ENCODE peak calls at places on chromosomes 5 and 9, in eight cellular contexts. T is heart right ventricle, U is breast epithelium, V is Peyer's patch, F is left ventricle myocardium inferior, L is suprapubic skin, H is sigmoid colon, W is IMR-90. Y is an unnamed sample.
A peak's percentile ranks its signal among the peaks of the same experiment; 100 is the strongest.

GRCh38 chr9:114930063-114930812 is at the start of gene TNFSF8:
- DNase-seq in H (no peak), F (no peak), T (no peak), W (no peak), L (no peak), U (no peak), V (peak; percentile 79), Y (no peak)

GRCh38 chr9:116687762-116688160 is 656 bp downstream of the TRIM32 start:
- DNase-seq in T (no peak), U (no peak), V (no peak), H (no peak), W (no peak), L (no peak), F (no peak), Y (no peak)

GRCh38 chr5:179805529-179806249 is 977 bp downstream of the MGAT4B start:
- DNase-seq in H (peak; percentile 77), L (peak; percentile 68), W (no peak), F (no peak), T (peak; percentile 62), U (no peak), V (no peak), Y (no peak)

GRCh38 chr9:132042324-132042723 is 37.3 kb downstream of the MED27 start:
- DNase-seq in W (peak; percentile 99), L (no peak), F (no peak), T (no peak), U (no peak), H (no peak), V (no peak), Y (no peak)

GRCh38 chr5:81428866-81429265 is 34.9 kb upstream of the ACOT12 start:
- DNase-seq in V (no peak), F (no peak), H (no peak), U (no peak), T (no peak), L (no peak), W (no peak), Y (no peak)

GRCh38 chr5:176535655-176536131 is 1.5 kb downstream of the RNF44 start:
- DNase-seq in U (no peak), L (no peak), W (no peak), H (no peak), V (no peak), T (no peak), F (no peak), Y (no peak)

GRCh38 chr9:7003876-7004275 is 246.1 kb downstream of the KDM4C start:
- DNase-seq in T (no peak), L (no peak), F (no peak), W (no peak), V (no peak), U (no peak), H (no peak), Y (no peak)

GRCh38 chr5:146529984-146530383 is 14.0 kb upstream of the GPR151 start:
- DNase-seq in F (no peak), U (no peak), V (no peak), T (no peak), H (no peak), L (no peak), W (no peak), Y (no peak)

GRCh38 chr5:62133426-62133825 is 172.6 kb upstream of the KIF2A start:
- DNase-seq in T (no peak), F (no peak), U (no peak), H (no peak), W (no peak), L (no peak), V (no peak), Y (no peak)

GRCh38 chr5:9212605-9213004 is 333.3 kb downstream of the SEMA5A start:
- DNase-seq in T (no peak), F (no peak), L (no peak), V (no peak), U (no peak), H (no peak), W (peak; percentile 52), Y (no peak)

GRCh38 chr9:112361602-112362001 is 18.3 kb upstream of the HSDL2 start:
- DNase-seq in W (peak; percentile 59), T (no peak), F (no peak), V (no peak), L (no peak), H (no peak), U (no peak), Y (no peak)

GRCh38 chr5:37770791-37771190 is 69.0 kb downstream of the GDNF start:
- DNase-seq in H (no peak), U (no peak), T (no peak), V (no peak), W (peak; percentile 57), L (no peak), F (no peak), Y (no peak)

GRCh38 chr5:51468196-51468595 is 84.9 kb downstream of the ISL1 start:
- DNase-seq in H (no peak), V (no peak), W (no peak), F (no peak), L (no peak), U (no peak), T (no peak), Y (no peak)

GRCh38 chr5:50550274-50550673 is 109.2 kb upstream of the EMB start:
- DNase-seq in T (no peak), H (no peak), V (no peak), W (no peak), U (no peak), L (no peak), F (no peak), Y (no peak)

GRCh38 chr5:3029396-3029795 is 277.9 kb upstream of the IRX2 start:
- DNase-seq in H (no peak), U (no peak), W (no peak), T (no peak), L (no peak), V (no peak), F (no peak), Y (no peak)
- H3K27ac ChIP-seq in H (no peak overlapping the region), U (no peak overlapping the region), W (no peak overlapping the region), T (no peak overlapping the region), L (no peak overlapping the region), V (no peak overlapping the region), F (no peak overlapping the region), Y (no peak overlapping the region)

DNA sequence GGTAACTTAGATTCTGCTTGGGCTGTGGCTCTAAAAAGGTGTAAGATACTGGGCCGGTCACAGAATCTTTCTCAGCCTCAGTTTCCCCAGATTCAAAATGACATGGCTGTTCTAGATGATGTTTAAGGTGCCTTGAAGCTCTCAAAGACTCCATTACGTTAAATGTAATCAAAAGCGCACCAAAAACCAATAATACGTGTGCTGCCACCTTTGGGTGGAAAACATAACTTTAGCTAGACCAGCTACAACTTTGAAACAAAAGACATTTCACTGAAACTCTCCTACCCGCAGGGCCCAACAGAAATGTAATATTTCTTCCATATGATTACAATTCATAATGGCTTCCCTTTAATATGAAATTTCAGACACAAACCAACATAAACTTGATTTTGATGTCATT is 35.0 kb upstream of the PCSK5 start:
- DNase-seq in W (peak; percentile 4), L (no peak), H (no peak), U (no peak), T (no peak), V (no peak), F (no peak), Y (no peak)
- TF ChIP-seq CTCF in W (peak; percentile 41), L (no peak), H (no peak), U (peak; percentile 14), T (peak; percentile 56), V (peak; percentile 70), F (peak; percentile 67), Y (no peak)

GRCh38 chr9:1207681-1208080 is 157.5 kb downstream of the DMRT2 start:
- DNase-seq in F (no peak), H (no peak), V (no peak), U (no peak), L (no peak), W (peak; percentile 66), T (no peak), Y (no peak)
- H3K4me3 ChIP-seq in F (no peak overlapping the region), H (no peak overlapping the region), V (no peak overlapping the region), U (no peak overlapping the region), L (no peak overlapping the region), W (no peak overlapping the region), T (no peak overlapping the region), Y (no peak overlapping the region)

GRCh38 chr9:105127863-105128220 is 116.6 kb upstream of the SLC44A1 start:
- DNase-seq in U (no peak), T (no peak), L (no peak), W (peak; percentile 25), H (no peak), V (peak; percentile 48), F (no peak), Y (no peak)
- H3K27ac ChIP-seq in U (no peak overlapping the region), T (no peak overlapping the region), L (no peak overlapping the region), W (no peak overlapping the region), H (no peak overlapping the region), V (no peak overlapping the region), F (no peak overlapping the region), Y (no peak overlapping the region)

GRCh38 chr5:142506756-142507155 is 179.1 kb downstream of the FGF1 start:
- DNase-seq in T (no peak), H (no peak), W (no peak), L (no peak), U (no peak), V (no peak), F (no peak), Y (no peak)

GRCh38 chr5:142506046-142506445 is 179.8 kb downstream of the FGF1 start:
- DNase-seq in L (no peak), H (no peak), V (no peak), T (no peak), W (peak; percentile 57), F (no peak), U (no peak), Y (no peak)

GRCh38 chr5:142500506-142500905 is 175.7 kb upstream of the SPRY4 start:
- DNase-seq in U (no peak), L (no peak), F (no peak), W (no peak), V (no peak), H (no peak), T (no peak), Y (no peak)

GRCh38 chr5:142499591-142500384 is 175.0 kb upstream of the SPRY4 start:
- DNase-seq in H (no peak), T (no peak), U (no peak), F (no peak), V (no peak), W (no peak), L (no peak), Y (no peak)

DNA sequence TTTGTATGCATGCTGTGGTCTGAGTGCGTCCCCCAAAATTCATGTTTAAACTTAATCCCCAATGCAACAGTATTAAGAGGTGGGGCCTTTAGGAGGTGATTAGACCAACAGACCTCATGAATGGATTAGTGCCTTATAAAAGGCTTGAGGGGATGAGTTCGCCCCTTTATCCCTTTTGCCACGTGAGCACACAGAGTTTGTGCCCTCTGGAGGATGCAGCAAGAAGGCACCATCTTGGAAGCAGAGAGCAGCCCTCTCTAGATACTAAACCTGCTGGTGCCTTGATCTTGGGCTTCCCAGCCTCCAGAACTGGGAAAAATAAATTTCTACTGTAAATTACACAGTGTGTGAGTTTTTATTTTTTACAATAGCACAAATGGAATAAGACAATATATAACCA is 177.1 kb upstream of the SPRY4 start:
- DNase-seq in L (no peak), U (no peak), V (no peak), H (no peak), W (no peak), F (no peak), T (no peak), Y (no peak)
- TF ChIP-seq CTCF in L (no peak), U (no peak), V (no peak), H (no peak), W (no peak), F (no peak), T (no peak), Y (no peak)

DNA sequence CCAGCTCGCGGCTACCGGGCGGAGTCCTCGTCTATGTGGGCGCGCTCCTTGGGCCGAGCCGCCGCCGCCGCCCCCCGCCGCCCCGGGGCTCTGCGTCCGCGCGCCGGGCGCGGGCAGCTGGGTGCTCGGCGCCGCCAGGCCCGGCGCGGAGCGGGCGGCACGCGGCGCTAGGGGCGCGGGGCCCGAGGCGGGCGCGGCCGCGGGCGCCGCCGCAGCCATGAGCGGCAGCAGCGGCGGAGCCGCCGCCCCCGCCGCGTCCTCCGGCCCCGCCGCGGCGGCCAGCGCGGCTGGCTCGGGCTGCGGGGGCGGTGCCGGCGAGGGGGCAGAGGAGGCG is 334 bp downstream of the TRIO start:
- DNase-seq in V (no peak), U (no peak), T (no peak), L (no peak), F (no peak), W (no peak), H (no peak), Y (no peak)
- H3K4me3 ChIP-seq in V (peak overlapping the region; percentile 76), U (peak overlapping the region; percentile 82), T (peak overlapping the region; percentile 82), L (peak overlapping the region; percentile 76), F (peak overlapping the region; percentile 93), W (peak overlapping the region; percentile 94), H (peak overlapping the region; percentile 87), Y (peak overlapping the region; percentile 95)

Y was measured in coronary artery.